ENCODE peak calls at places on chromosome 7, in seven cellular contexts. One of them, this sample, is unnamed.

GRCh38 chr7:122010116-122010515 is 133.9 kb downstream of the AASS start:
- DNase-seq in NCI-H2081 treated with DMSO at 0.1 percent for 48 hours: no peak
- DNase-seq in CD4-positive, CD25-positive, alpha-beta regulatory T cell: no peak
- DNase-seq in stimulated activated CD4-positive, alpha-beta T cell treated with anti-CD3 and anti-CD28 coated beads, Interleukin-2, amount 100 ng/mL, for 24 hours: no peak
- DNase-seq in AG08396: no peak
- DNase-seq in amniotic stem cell: no peak
- DNase-seq in activated CD8-positive, alpha-beta memory T cell treated with anti-CD3 and anti-CD28 coated beads, Interleukin-2, amount 50 U/mL, for 48 hours: no peak
- DNase-seq in this sample: no peak

GRCh38 chr7:155935005-155935557 is 122.8 kb upstream of the SHH start:
- DNase-seq in stimulated activated CD4-positive, alpha-beta T cell treated with anti-CD3 and anti-CD28 coated beads, Interleukin-2, amount 100 ng/mL, for 24 hours: no peak
- DNase-seq in activated CD8-positive, alpha-beta memory T cell treated with anti-CD3 and anti-CD28 coated beads, Interleukin-2, amount 50 U/mL, for 48 hours: no peak
- DNase-seq in NCI-H2081 treated with DMSO at 0.1 percent for 48 hours: no peak
- DNase-seq in CD4-positive, CD25-positive, alpha-beta regulatory T cell: no peak
- DNase-seq in AG08396: no peak
- DNase-seq in amniotic stem cell: no peak
- DNase-seq in this sample: no peak

GRCh38 chr7:325811-326210 is 35.8 kb downstream of the FOXL3 start:
- DNase-seq in CD4-positive, CD25-positive, alpha-beta regulatory T cell: no peak
- DNase-seq in NCI-H2081 treated with DMSO at 0.1 percent for 48 hours: no peak
- DNase-seq in amniotic stem cell: no peak
- DNase-seq in AG08396: no peak
- DNase-seq in stimulated activated CD4-positive, alpha-beta T cell treated with anti-CD3 and anti-CD28 coated beads, Interleukin-2, amount 100 ng/mL, for 24 hours: no peak
- DNase-seq in activated CD8-positive, alpha-beta memory T cell treated with anti-CD3 and anti-CD28 coated beads, Interleukin-2, amount 50 U/mL, for 48 hours: no peak
- DNase-seq in this sample: no peak

GRCh38 chr7:2131341-2131740 is 101.4 kb downstream of the MAD1L1 start:
- DNase-seq in CD4-positive, CD25-positive, alpha-beta regulatory T cell: no peak
- DNase-seq in AG08396: no peak
- DNase-seq in stimulated activated CD4-positive, alpha-beta T cell treated with anti-CD3 and anti-CD28 coated beads, Interleukin-2, amount 100 ng/mL, for 24 hours: no peak
- DNase-seq in activated CD8-positive, alpha-beta memory T cell treated with anti-CD3 and anti-CD28 coated beads, Interleukin-2, amount 50 U/mL, for 48 hours: no peak
- DNase-seq in NCI-H2081 treated with DMSO at 0.1 percent for 48 hours: no peak
- DNase-seq in amniotic stem cell: no peak
- DNase-seq in this sample: no peak

GRCh38 chr7:134962270-134962669 is 24.0 kb upstream of the AGBL3 start:
- DNase-seq in amniotic stem cell: no peak
- DNase-seq in activated CD8-positive, alpha-beta memory T cell treated with anti-CD3 and anti-CD28 coated beads, Interleukin-2, amount 50 U/mL, for 48 hours: no peak
- DNase-seq in AG08396: no peak
- DNase-seq in stimulated activated CD4-positive, alpha-beta T cell treated with anti-CD3 and anti-CD28 coated beads, Interleukin-2, amount 100 ng/mL, for 24 hours: no peak
- DNase-seq in NCI-H2081 treated with DMSO at 0.1 percent for 48 hours: no peak
- DNase-seq in CD4-positive, CD25-positive, alpha-beta regulatory T cell: no peak
- DNase-seq in this sample: no peak

GRCh38 chr7:73988197-73988596 is 39.8 kb upstream of the ELN start:
- DNase-seq in amniotic stem cell: no peak
- DNase-seq in activated CD8-positive, alpha-beta memory T cell treated with anti-CD3 and anti-CD28 coated beads, Interleukin-2, amount 50 U/mL, for 48 hours: no peak
- DNase-seq in AG08396: no peak
- DNase-seq in NCI-H2081 treated with DMSO at 0.1 percent for 48 hours: no peak
- DNase-seq in CD4-positive, CD25-positive, alpha-beta regulatory T cell: no peak
- DNase-seq in stimulated activated CD4-positive, alpha-beta T cell treated with anti-CD3 and anti-CD28 coated beads, Interleukin-2, amount 100 ng/mL, for 24 hours: no peak
- DNase-seq in this sample: no peak

GRCh38 chr7:100396421-100396982 is 23.2 kb downstream of the PILRA start:
- DNase-seq in CD4-positive, CD25-positive, alpha-beta regulatory T cell: peak
- DNase-seq in activated CD8-positive, alpha-beta memory T cell treated with anti-CD3 and anti-CD28 coated beads, Interleukin-2, amount 50 U/mL, for 48 hours: no peak
- DNase-seq in AG08396: no peak
- DNase-seq in NCI-H2081 treated with DMSO at 0.1 percent for 48 hours: no peak
- DNase-seq in stimulated activated CD4-positive, alpha-beta T cell treated with anti-CD3 and anti-CD28 coated beads, Interleukin-2, amount 100 ng/mL, for 24 hours: peak
- DNase-seq in amniotic stem cell: no peak
- DNase-seq in this sample: no peak

GRCh38 chr7:19113855-19114590 is 3.4 kb downstream of the TWIST1 start:
- DNase-seq in amniotic stem cell: no peak
- DNase-seq in stimulated activated CD4-positive, alpha-beta T cell treated with anti-CD3 and anti-CD28 coated beads, Interleukin-2, amount 100 ng/mL, for 24 hours: no peak
- DNase-seq in CD4-positive, CD25-positive, alpha-beta regulatory T cell: no peak
- DNase-seq in activated CD8-positive, alpha-beta memory T cell treated with anti-CD3 and anti-CD28 coated beads, Interleukin-2, amount 50 U/mL, for 48 hours: no peak
- DNase-seq in AG08396: peak
- DNase-seq in NCI-H2081 treated with DMSO at 0.1 percent for 48 hours: no peak
- DNase-seq in this sample: no peak

GRCh38 chr7:77930496-77930895 is 131.9 kb downstream of the PHTF2 start:
- DNase-seq in activated CD8-positive, alpha-beta memory T cell treated with anti-CD3 and anti-CD28 coated beads, Interleukin-2, amount 50 U/mL, for 48 hours: no peak
- DNase-seq in stimulated activated CD4-positive, alpha-beta T cell treated with anti-CD3 and anti-CD28 coated beads, Interleukin-2, amount 100 ng/mL, for 24 hours: no peak
- DNase-seq in amniotic stem cell: no peak
- DNase-seq in NCI-H2081 treated with DMSO at 0.1 percent for 48 hours: no peak
- DNase-seq in CD4-positive, CD25-positive, alpha-beta regulatory T cell: no peak
- DNase-seq in AG08396: no peak
- DNase-seq in this sample: no peak

GRCh38 chr7:101557421-101557820 is 71.7 kb downstream of the MYL10 start:
- DNase-seq in stimulated activated CD4-positive, alpha-beta T cell treated with anti-CD3 and anti-CD28 coated beads, Interleukin-2, amount 100 ng/mL, for 24 hours: no peak
- DNase-seq in activated CD8-positive, alpha-beta memory T cell treated with anti-CD3 and anti-CD28 coated beads, Interleukin-2, amount 50 U/mL, for 48 hours: peak
- DNase-seq in amniotic stem cell: no peak
- DNase-seq in CD4-positive, CD25-positive, alpha-beta regulatory T cell: no peak
- DNase-seq in NCI-H2081 treated with DMSO at 0.1 percent for 48 hours: no peak
- DNase-seq in AG08396: peak
- DNase-seq in this sample: no peak

GRCh38 chr7:158372400-158373302 is 215.0 kb downstream of the PTPRN2 start:
- DNase-seq in CD4-positive, CD25-positive, alpha-beta regulatory T cell: no peak
- DNase-seq in amniotic stem cell: no peak
- DNase-seq in stimulated activated CD4-positive, alpha-beta T cell treated with anti-CD3 and anti-CD28 coated beads, Interleukin-2, amount 100 ng/mL, for 24 hours: no peak
- DNase-seq in AG08396: no peak
- DNase-seq in NCI-H2081 treated with DMSO at 0.1 percent for 48 hours: no peak
- DNase-seq in activated CD8-positive, alpha-beta memory T cell treated with anti-CD3 and anti-CD28 coated beads, Interleukin-2, amount 50 U/mL, for 48 hours: no peak
- DNase-seq in this sample: no peak

GRCh38 chr7:145123502-145123901 is 287.6 kb upstream of the TPK1 start:
- DNase-seq in NCI-H2081 treated with DMSO at 0.1 percent for 48 hours: no peak
- DNase-seq in activated CD8-positive, alpha-beta memory T cell treated with anti-CD3 and anti-CD28 coated beads, Interleukin-2, amount 50 U/mL, for 48 hours: no peak
- DNase-seq in AG08396: no peak
- DNase-seq in stimulated activated CD4-positive, alpha-beta T cell treated with anti-CD3 and anti-CD28 coated beads, Interleukin-2, amount 100 ng/mL, for 24 hours: no peak
- DNase-seq in CD4-positive, CD25-positive, alpha-beta regulatory T cell: no peak
- DNase-seq in amniotic stem cell: no peak
- DNase-seq in this sample: no peak

GRCh38 chr7:150961510-150962284 is 16.4 kb downstream of the KCNH2 start:
- DNase-seq in CD4-positive, CD25-positive, alpha-beta regulatory T cell: no peak
- DNase-seq in NCI-H2081 treated with DMSO at 0.1 percent for 48 hours: no peak
- DNase-seq in stimulated activated CD4-positive, alpha-beta T cell treated with anti-CD3 and anti-CD28 coated beads, Interleukin-2, amount 100 ng/mL, for 24 hours: no peak
- DNase-seq in activated CD8-positive, alpha-beta memory T cell treated with anti-CD3 and anti-CD28 coated beads, Interleukin-2, amount 50 U/mL, for 48 hours: no peak
- DNase-seq in amniotic stem cell: no peak
- DNase-seq in AG08396: no peak
- DNase-seq in this sample: no peak

GRCh38 chr7:44236333-44236728 is 35.6 kb downstream of the YKT6 start:
- DNase-seq in NCI-H2081 treated with DMSO at 0.1 percent for 48 hours: no peak
- DNase-seq in AG08396: no peak
- DNase-seq in stimulated activated CD4-positive, alpha-beta T cell treated with anti-CD3 and anti-CD28 coated beads, Interleukin-2, amount 100 ng/mL, for 24 hours: no peak
- DNase-seq in amniotic stem cell: no peak
- DNase-seq in CD4-positive, CD25-positive, alpha-beta regulatory T cell: no peak
- DNase-seq in activated CD8-positive, alpha-beta memory T cell treated with anti-CD3 and anti-CD28 coated beads, Interleukin-2, amount 50 U/mL, for 48 hours: no peak
- DNase-seq in this sample: no peak

GRCh38 chr7:25496394-25497103 is 268.3 kb upstream of the NPVF start:
- DNase-seq in CD4-positive, CD25-positive, alpha-beta regulatory T cell: peak
- DNase-seq in AG08396: no peak
- DNase-seq in amniotic stem cell: no peak
- DNase-seq in NCI-H2081 treated with DMSO at 0.1 percent for 48 hours: no peak
- DNase-seq in stimulated activated CD4-positive, alpha-beta T cell treated with anti-CD3 and anti-CD28 coated beads, Interleukin-2, amount 100 ng/mL, for 24 hours: no peak
- DNase-seq in activated CD8-positive, alpha-beta memory T cell treated with anti-CD3 and anti-CD28 coated beads, Interleukin-2, amount 50 U/mL, for 48 hours: no peak
- DNase-seq in this sample: no peak

GRCh38 chr7:134766779-134767566 is 12.5 kb upstream of the CALD1 start:
- DNase-seq in NCI-H2081 treated with DMSO at 0.1 percent for 48 hours: no peak
- DNase-seq in activated CD8-positive, alpha-beta memory T cell treated with anti-CD3 and anti-CD28 coated beads, Interleukin-2, amount 50 U/mL, for 48 hours: no peak
- DNase-seq in stimulated activated CD4-positive, alpha-beta T cell treated with anti-CD3 and anti-CD28 coated beads, Interleukin-2, amount 100 ng/mL, for 24 hours: no peak
- DNase-seq in CD4-positive, CD25-positive, alpha-beta regulatory T cell: no peak
- DNase-seq in AG08396: peak
- DNase-seq in amniotic stem cell: no peak
- DNase-seq in this sample: no peak

This sample was measured in NCI-H1694 treated with DMSO at 0.1 percent for 48 hours.